ENCODE peak calls at places on chromosomes 16 and 17, in six cellular contexts. X is mucosa of descending colon, P is ovary, Z is thoracic aorta, K is SK-N-MC, M is HCT116. C is an unnamed sample.

GRCh38 chr16:85395913-85396878 is 216.9 kb upstream of the GSE1 start:
- DNase-seq in X (peak; percentile 6), P (peak; percentile 62), Z (no peak), K (no peak), M (no peak), C (no peak)

GRCh38 chr16:64952177-64952576 is 169.7 kb downstream of the CDH11 start:
- DNase-seq in X (no peak), P (no peak), Z (no peak), K (no peak), M (no peak), C (no peak)

GRCh38 chr16:61820820-61821219 is 215.4 kb downstream of the CDH8 start:
- DNase-seq in X (no peak), P (no peak), Z (no peak), K (no peak), M (no peak), C (no peak)

GRCh38 chr16:64428463-64428862 is 693.4 kb downstream of the CDH11 start:
- DNase-seq in X (no peak), P (no peak), Z (no peak), K (no peak), M (no peak), C (no peak)

GRCh38 chr16:74991593-74992403 is 6.9 kb upstream of the WDR59 start:
- DNase-seq in X (peak; percentile 35), P (no peak), Z (no peak), K (no peak), M (no peak), C (no peak)

GRCh38 chr16:85733155-85733838 is 17.6 kb downstream of the C16orf74 start:
- DNase-seq in X (no peak), P (no peak), Z (no peak), K (no peak), M (no peak), C (peak; percentile 70)

GRCh38 chr16:30963925-30964511 is 6.5 kb downstream of the SETD1A start:
- DNase-seq in X (no peak), P (no peak), Z (no peak), K (no peak), M (no peak), C (no peak)

GRCh38 chr17:83152745-83153611 is 73.6 kb downstream of the METRNL start:
- DNase-seq in X (peak; percentile 45), P (no peak), Z (no peak), K (no peak), M (no peak), C (peak; percentile 61)

GRCh38 chr16:86882586-86883280 is 304.4 kb downstream of the FOXL1 start:
- DNase-seq in X (no peak), P (no peak), Z (no peak), K (no peak), M (no peak), C (no peak)

GRCh38 chr17:80785477-80786178 is 206.0 kb upstream of the CHMP6 start:
- DNase-seq in X (no peak), P (no peak), Z (no peak), K (no peak), M (no peak), C (no peak)

GRCh38 chr16:29702307-29702706 is 23.3 kb downstream of the QPRT start:
- DNase-seq in X (no peak), P (no peak), Z (no peak), K (no peak), M (no peak), C (no peak)

GRCh38 chr16:57628008-57628781 is at the start of gene ADGRG1:
- DNase-seq in X (no peak), P (peak; percentile 59), Z (peak; percentile 57), K (no peak), M (peak; percentile 71), C (peak; percentile 25)

GRCh38 chr16:81451753-81452680 is 7.4 kb downstream of the CMIP start:
- DNase-seq in X (peak; percentile 79), P (no peak), Z (no peak), K (no peak), M (no peak), C (peak; percentile 25)

GRCh38 chr17:78343099-78343432 is 16.8 kb downstream of the SOCS3 start:
- DNase-seq in X (peak; percentile 63), P (peak; percentile 78), Z (peak; percentile 74), K (no peak), M (peak; percentile 45), C (peak; percentile 54)

GRCh38 chr17:14118951-14119350 is 49.6 kb downstream of the COX10 start:
- DNase-seq in X (no peak), P (no peak), Z (no peak), K (no peak), M (no peak), C (no peak)

GRCh38 chr17:31915456-31916100 is 14.1 kb upstream of the UTP6 start:
- DNase-seq in X (no peak), P (no peak), Z (no peak), K (no peak), M (no peak), C (no peak)

GRCh38 chr16:67516296-67517177 is 12.1 kb upstream of the RIPOR1 start:
- DNase-seq in X (no peak), P (no peak), Z (no peak), K (no peak), M (no peak), C (no peak)

GRCh38 chr17:64741924-64742670 is 80.0 kb upstream of the SMURF2 start:
- DNase-seq in X (no peak), P (no peak), Z (no peak), K (no peak), M (no peak), C (peak; percentile 74)

GRCh38 chr16:89004209-89004831 is 27.3 kb upstream of the CBFA2T3 start:
- DNase-seq in X (no peak), P (no peak), Z (no peak), K (no peak), M (no peak), C (no peak)

GRCh38 chr17:78355701-78356100 is 4.2 kb downstream of the SOCS3 start:
- DNase-seq in X (no peak), P (no peak), Z (no peak), K (no peak), M (no peak), C (no peak)

GRCh38 chr16:3017806-3018506 is at the start of gene CLDN6:
- DNase-seq in X (no peak), P (no peak), Z (no peak), K (no peak), M (no peak), C (no peak)

GRCh38 chr16:55915116-55915827 is 40.1 kb upstream of the CES5A start:
- DNase-seq in X (no peak), P (no peak), Z (no peak), K (no peak), M (no peak), C (no peak)

GRCh38 chr17:83186226-83186625 is 106.8 kb downstream of the METRNL start:
- DNase-seq in X (no peak), P (peak; percentile 43), Z (no peak), K (no peak), M (no peak), C (no peak)

GRCh38 chr17:9451919-9452318 is 123.7 kb downstream of the STX8 start:
- DNase-seq in X (no peak), P (no peak), Z (no peak), K (no peak), M (no peak), C (no peak)

DNA sequence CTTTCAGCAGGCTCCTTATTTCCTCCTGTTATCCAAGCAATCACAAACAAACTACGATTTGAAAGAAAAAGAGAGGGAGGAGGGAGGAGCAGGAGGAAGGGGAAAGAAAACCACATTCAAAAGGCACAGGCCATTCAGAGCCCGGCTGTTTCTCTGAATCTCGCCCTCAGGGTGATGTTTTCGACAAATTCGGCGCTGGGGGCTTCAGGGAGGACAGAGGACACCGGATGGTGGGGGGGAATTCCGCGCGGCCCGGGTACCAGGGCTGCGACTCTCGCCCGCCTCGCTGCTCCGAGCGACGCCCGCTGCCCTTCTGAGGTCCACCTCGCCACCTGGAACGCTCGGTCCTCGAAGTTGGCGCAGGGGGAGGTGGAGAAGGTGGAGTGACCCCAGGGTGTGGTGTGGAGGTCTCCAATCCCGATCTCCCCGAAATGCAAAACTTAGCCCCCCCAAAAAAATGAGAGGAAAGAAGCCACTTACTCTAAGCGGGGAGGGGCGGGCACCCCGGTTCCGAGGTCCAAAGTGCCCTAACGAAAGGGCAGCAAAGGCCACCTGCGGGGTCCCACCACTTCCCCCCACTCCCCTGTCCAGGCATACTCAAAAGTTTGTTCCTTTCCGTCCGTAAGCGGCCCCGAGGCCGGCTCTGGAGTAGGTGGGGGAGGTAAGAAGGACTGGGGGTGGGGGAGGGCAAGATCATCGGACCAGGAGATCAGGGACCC is 1.2 kb downstream of the TOX3 start:
- DNase-seq in X (peak; percentile 34), P (no peak), Z (no peak), K (no peak), M (no peak), C (no peak)
- H3K4me3 ChIP-seq in X (peak overlapping the region; percentile 72), P (peak overlapping the region; percentile 29), Z (peak overlapping the region; percentile 37), K (no peak overlapping the region), M (no peak overlapping the region), C (peak overlapping the region; percentile 26)

DNA sequence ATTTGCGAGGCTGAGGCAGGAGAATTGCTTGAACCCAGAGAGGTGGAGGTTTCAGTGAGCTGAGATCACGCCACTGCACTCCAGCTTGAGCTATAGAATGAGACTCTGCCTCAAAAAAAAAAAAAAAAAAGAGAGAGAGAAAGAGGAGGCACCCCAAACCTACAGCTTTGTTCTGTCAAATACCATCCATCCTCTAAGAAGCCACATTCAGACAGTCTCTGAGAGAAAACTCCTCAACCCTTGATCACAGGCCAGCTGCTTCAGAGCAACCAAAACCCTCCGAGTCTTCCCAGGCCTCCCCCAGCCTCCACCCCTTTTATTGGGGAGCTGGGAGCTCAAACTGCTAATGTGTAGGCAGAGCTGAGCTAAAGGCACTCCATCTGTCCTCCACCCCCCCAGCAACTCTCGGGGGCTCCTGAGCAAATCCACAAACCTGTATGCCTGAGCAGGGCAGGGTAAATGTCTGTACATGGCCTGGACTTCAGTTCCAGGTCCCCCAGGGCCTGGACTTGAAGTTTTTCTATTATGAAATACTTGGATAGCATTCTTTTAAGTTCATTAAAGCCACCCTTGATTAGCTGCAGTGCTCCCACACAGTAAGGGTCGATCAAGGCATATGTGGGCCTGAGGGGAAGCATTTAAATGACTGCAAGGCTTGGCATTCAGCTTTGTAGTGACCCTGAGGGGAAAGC is 7.0 kb downstream of the FAM117A start:
- DNase-seq in X (no peak), P (no peak), Z (no peak), K (no peak), M (no peak), C (no peak)
- H3K4me3 ChIP-seq in X (no peak overlapping the region), P (no peak overlapping the region), Z (no peak overlapping the region), K (no peak overlapping the region), M (no peak overlapping the region), C (no peak overlapping the region)

GRCh38 chr17:57045868-57046671 is 39.0 kb upstream of the AKAP1 start:
- DNase-seq in X (no peak), P (peak; percentile 19), Z (no peak), K (no peak), M (no peak), C (no peak)

GRCh38 chr17:57043276-57043675 is 41.8 kb upstream of the AKAP1 start:
- DNase-seq in X (no peak), P (no peak), Z (no peak), K (no peak), M (no peak), C (no peak)

GRCh38 chr17:57048096-57048495 is 37.0 kb upstream of the AKAP1 start:
- DNase-seq in X (no peak), P (no peak), Z (no peak), K (no peak), M (no peak), C (no peak)

GRCh38 chr17:57040571-57040970 is 44.5 kb upstream of the AKAP1 start:
- DNase-seq in X (no peak), P (no peak), Z (no peak), K (no peak), M (no peak), C (no peak)

GRCh38 chr17:57044976-57045867 is 39.8 kb upstream of the AKAP1 start:
- DNase-seq in X (no peak), P (no peak), Z (no peak), K (no peak), M (no peak), C (no peak)
- H3K4me3 ChIP-seq in X (no peak overlapping the region), P (peak overlapping the region; percentile 27), Z (peak overlapping the region; percentile 68), K (no peak overlapping the region), M (no peak overlapping the region), C (peak overlapping the region; percentile 51)

GRCh38 chr16:397736-398332 is 835 bp downstream of the NME4 start:
- DNase-seq in X (peak; percentile 70), P (peak; percentile 70), Z (no peak), K (no peak), M (peak; percentile 28), C (peak; percentile 77)
- H3K4me3 ChIP-seq in X (no peak overlapping the region), P (peak overlapping the region; percentile 65), Z (peak overlapping the region; percentile 68), K (peak overlapping the region; percentile 64), M (no peak overlapping the region), C (peak overlapping the region; percentile 58)